ENCODE peak calls at places on chromosomes 1 and 21, in four cellular contexts. Y, U, L and W are unnamed samples.

GRCh38 chr1:161008857-161009554 is 11.9 kb downstream of the F11R start:
- DNase-seq in Y (no peak), U (no peak), L (no peak), W (no peak)

GRCh38 chr1:55214903-55215193 is 316 bp downstream of the USP24 start:
- DNase-seq in Y (no peak), U (no peak), L (peak), W (peak)

GRCh38 chr1:40664791-40665190 is 691 bp downstream of the RIMS3 start:
- DNase-seq in Y (no peak), U (no peak), L (no peak), W (no peak)

GRCh38 chr1:155049651-155050559 is 1.2 kb upstream of the ADAM15 start:
- DNase-seq in Y (no peak), U (no peak), L (no peak), W (no peak)

GRCh38 chr1:201089621-201090020 is 22.6 kb downstream of the CACNA1S start:
- DNase-seq in Y (no peak), U (no peak), L (no peak), W (no peak)

GRCh38 chr1:30383131-30383793 is 340.1 kb downstream of the MATN1 start:
- DNase-seq in Y (no peak), U (no peak), L (no peak), W (no peak)

GRCh38 chr21:31870472-31870871 is 2.3 kb upstream of the HUNK start:
- DNase-seq in Y (no peak), U (no peak), L (no peak), W (no peak)

GRCh38 chr1:55206210-55206609 is 9.0 kb downstream of the USP24 start:
- DNase-seq in Y (no peak), U (no peak), L (no peak), W (peak)

GRCh38 chr1:156957634-156958033 is 37.2 kb downstream of the LRRC71 start:
- DNase-seq in Y (no peak), U (no peak), L (no peak), W (no peak)

GRCh38 chr1:46575300-46575699 is 23.9 kb upstream of the KNCN start:
- DNase-seq in Y (no peak), U (no peak), L (no peak), W (no peak)

GRCh38 chr21:36193200-36193599 is 36.6 kb downstream of the DOP1B start:
- DNase-seq in Y (no peak), U (peak), L (no peak), W (no peak)